ENCODE peak calls at places on chromosomes 1 and 21, in ten cellular contexts. Z is suprapubic skin, J is progenitor cell of endocrine pancreas, G is heart right ventricle, A is IMR-90, W is Panc1, Y is Calu3, U is coronary artery, M is hepatocyte, I is astrocyte of the cerebellum. B is an unnamed sample.

GRCh38 chr1:90862782-90863181 is 145.7 kb upstream of the BARHL2 start:
- DNase-seq in W (no peak), A (no peak), M (no peak), G (no peak), I (no peak), U (no peak), Z (no peak), J (no peak), Y (no peak), B (no peak)

GRCh38 chr1:42806593-42806992 is 10.3 kb upstream of the ERMAP start:
- DNase-seq in W (no peak), M (no peak), J (no peak), A (peak; percentile 19), Z (no peak), Y (no peak), U (no peak), I (no peak), G (no peak), B (no peak)

GRCh38 chr1:222618880-222619321 is 1.0 kb downstream of the MIA3 start:
- DNase-seq in M (peak; percentile 50), I (no peak), Y (peak; percentile 35), W (no peak), A (peak; percentile 29), U (no peak), J (peak; percentile 13), G (peak; percentile 16), Z (no peak), B (peak; percentile 51)

GRCh38 chr21:31284797-31285397 is 59.2 kb downstream of the TIAM1 start:
- DNase-seq in J (no peak), I (no peak), Z (no peak), Y (no peak), W (no peak), A (peak; percentile 37), U (no peak), M (no peak), G (no peak), B (peak; percentile 20)

GRCh38 chr1:185991266-185991665 is 257.1 kb downstream of the HMCN1 start:
- DNase-seq in U (no peak), J (no peak), W (no peak), Y (no peak), I (no peak), G (no peak), M (no peak), Z (no peak), A (no peak), B (no peak)

GRCh38 chr1:165408518-165408917 is 36.4 kb downstream of the RXRG start:
- DNase-seq in Z (no peak), U (no peak), G (no peak), I (no peak), M (peak; percentile 78), Y (peak; percentile 53), W (no peak), A (peak; percentile 37), J (no peak), B (peak; percentile 43)

GRCh38 chr1:161001537-161001936 is 19.4 kb downstream of the F11R start:
- DNase-seq in W (no peak), M (no peak), G (peak; percentile 24), J (no peak), A (no peak), Y (no peak), U (no peak), I (no peak), Z (no peak), B (no peak)

GRCh38 chr1:86352096-86352495 is 44.0 kb downstream of the ODF2L start:
- DNase-seq in Z (no peak), I (no peak), M (no peak), G (no peak), Y (no peak), U (no peak), W (no peak), J (no peak), A (no peak), B (no peak)

GRCh38 chr1:96478228-96478627 is 243.4 kb upstream of the PTBP2 start:
- DNase-seq in J (no peak), Y (no peak), A (no peak), G (no peak), W (no peak), Z (no peak), M (no peak), I (no peak), U (no peak), B (no peak)

GRCh38 chr1:101264699-101265098 is 27.9 kb downstream of the S1PR1 start:
- DNase-seq in W (no peak), A (no peak), M (no peak), I (no peak), G (no peak), Y (no peak), Z (no peak), J (no peak), U (no peak), B (no peak)

GRCh38 chr1:63662056-63662836 is 69.0 kb downstream of the PGM1 start:
- DNase-seq in I (peak; percentile 68), W (no peak), U (no peak), Y (peak; percentile 60), J (no peak), G (peak; percentile 26), A (peak; percentile 67), Z (no peak), M (no peak), B (no peak)

DNA sequence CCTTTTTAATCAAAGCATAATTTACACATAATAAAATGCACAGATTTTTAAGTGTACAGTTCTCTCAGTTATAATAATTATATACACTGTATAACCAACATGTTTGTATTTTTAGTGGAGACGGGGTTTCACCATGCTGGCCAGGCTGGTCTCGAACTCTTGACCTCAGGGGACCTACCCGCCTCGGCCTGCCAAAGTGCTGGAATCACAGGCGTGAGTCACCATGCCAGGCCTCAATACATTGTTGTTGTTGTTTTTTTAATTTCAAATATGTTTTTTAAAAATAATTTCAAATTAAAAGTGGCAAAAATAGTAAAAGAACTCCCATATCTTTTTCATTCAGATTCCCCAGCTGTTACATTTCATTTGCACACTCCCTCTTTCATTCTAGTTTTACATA is 19.1 kb upstream of the RD3 start:
- DNase-seq in Y (no peak), M (no peak), I (no peak), U (no peak), A (no peak), Z (no peak), J (no peak), G (no peak), W (no peak), B (no peak)
- TF ChIP-seq CTCF in Y (no peak), M (no peak), I (no peak), U (no peak), A (no peak), Z (no peak), J (no peak), G (no peak), W (no peak), B (no peak)

GRCh38 chr1:201375169-201375568 is 2.3 kb downstream of the TNNT2 start:
- DNase-seq in J (no peak), I (no peak), M (no peak), U (no peak), Y (no peak), Z (no peak), G (no peak), A (no peak), W (no peak), B (no peak)
- TF ChIP-seq CTCF in J (no peak), I (peak; percentile 22), M (no peak), U (no peak), Y (peak; percentile 15), Z (no peak), G (no peak), A (peak; percentile 22), W (no peak), B (no peak)

DNA sequence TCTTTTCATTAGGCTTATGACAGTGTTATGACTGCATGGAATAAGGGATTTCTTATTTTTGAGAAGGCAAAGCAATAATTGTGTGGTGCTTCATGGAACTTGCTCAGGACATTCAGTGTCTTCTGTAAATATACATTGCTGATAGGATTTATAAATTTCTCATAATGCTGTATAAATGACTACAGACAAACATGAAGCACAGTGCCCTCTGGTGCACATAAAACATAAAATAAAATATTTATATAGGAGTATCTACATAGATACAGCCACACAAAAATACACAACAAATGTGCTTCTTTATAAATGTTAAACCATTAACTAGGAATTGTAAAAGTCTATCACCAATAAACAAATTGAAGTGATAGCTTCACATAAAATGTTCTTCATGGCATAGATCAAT is 24.1 kb downstream of the BRINP3 start:
- DNase-seq in Y (no peak), A (peak; percentile 5), I (no peak), Z (no peak), W (no peak), M (no peak), J (no peak), U (no peak), G (no peak), B (no peak)
- TF ChIP-seq CTCF in Y (no peak), A (peak; percentile 20), I (no peak), Z (no peak), W (peak; percentile 28), M (peak; percentile 26), J (no peak), U (no peak), G (no peak), B (no peak)

GRCh38 chr1:8409666-8410065 is 91.8 kb downstream of the SLC45A1 start:
- DNase-seq in U (no peak), Y (no peak), M (no peak), Z (no peak), A (no peak), W (no peak), I (no peak), G (no peak), J (no peak), B (no peak)

GRCh38 chr1:8409107-8409506 is 91.2 kb downstream of the SLC45A1 start:
- DNase-seq in Y (no peak), J (no peak), G (no peak), M (peak; percentile 81), Z (no peak), W (no peak), I (peak; percentile 53), U (no peak), A (peak; percentile 81), B (no peak)

GRCh38 chr1:8411803-8412182 is 93.9 kb downstream of the SLC45A1 start:
- DNase-seq in M (no peak), J (no peak), A (no peak), U (no peak), I (no peak), Z (no peak), Y (no peak), W (no peak), G (no peak), B (no peak)

GRCh38 chr1:8410791-8411190 is 92.9 kb downstream of the SLC45A1 start:
- DNase-seq in I (no peak), J (no peak), U (no peak), M (no peak), Z (no peak), Y (no peak), A (peak; percentile 55), W (no peak), G (no peak), B (no peak)

GRCh38 chr1:8412183-8412831 is 94.4 kb downstream of the SLC45A1 start:
- DNase-seq in J (no peak), M (peak; percentile 68), I (peak; percentile 73), W (peak; percentile 85), A (peak; percentile 91), U (no peak), Y (no peak), G (no peak), Z (no peak), B (no peak)
- TF ChIP-seq CTCF in J (no peak), M (no peak), I (peak; percentile 22), W (peak; percentile 16), A (peak; percentile 21), U (no peak), Y (no peak), G (no peak), Z (no peak), B (no peak)

GRCh38 chr1:43908858-43909257 is 24.7 kb upstream of the ARTN start:
- DNase-seq in A (no peak), Y (no peak), I (no peak), M (no peak), G (no peak), J (no peak), Z (no peak), W (no peak), U (peak; percentile 41), B (no peak)
- TF ChIP-seq CTCF in A (no peak), Y (no peak), I (no peak), M (no peak), G (no peak), J (no peak), Z (no peak), W (no peak), U (no peak), B (no peak)